ENCODE peak calls at places on chromosome 17, in nine cellular contexts. J is dermis microvascular lymphatic vessel endothelial cell; F is astrocyte; L is mesothelial cell of epicardium; R is stimulated activated CD4-positive, alpha-beta T cell treated with anti-CD3 and anti-CD28 coated beads, Interleukin-2, amount 100 ng/mL, for 48 hours; Y is activated CD4-positive, alpha-beta T cell treated with anti-CD3 and anti-CD28 coated beads, Interleukin-2, amount 50 U/mL, for 1 hour; V is psoas muscle; S is GM18507; K is amygdala. I is an unnamed sample.

GRCh38 chr17:30219833-30220232 is 15.7 kb downstream of the SLC6A4 start:
- DNase-seq in K (no peak), R (no peak), Y (no peak), J (peak), V (no peak), F (no peak), S (no peak), L (no peak), I (no peak)

GRCh38 chr17:16085066-16085699 is 85.6 kb downstream of the TTC19 start:
- DNase-seq in K (no peak), L (no peak), F (peak), R (no peak), J (peak), Y (no peak), S (no peak), V (no peak), I (no peak)

GRCh38 chr17:81164464-81165245 is 652 bp upstream of the PVALEF start:
- DNase-seq in K (peak), Y (no peak), R (no peak), L (no peak), J (no peak), V (no peak), F (no peak), S (no peak), I (no peak)

GRCh38 chr17:37220609-37220953 is 155.2 kb upstream of the C17orf78 start:
- DNase-seq in J (no peak), Y (peak), F (no peak), S (no peak), V (no peak), K (peak), R (no peak), L (no peak), I (no peak)

GRCh38 chr17:13646411-13646810 is 44.7 kb upstream of the HS3ST3A1 start:
- DNase-seq in V (no peak), S (no peak), L (no peak), J (no peak), R (no peak), F (peak), Y (no peak), K (no peak), I (no peak)

GRCh38 chr17:70022175-70022574 is 52.9 kb upstream of the KCNJ16 start:
- DNase-seq in Y (no peak), F (peak), S (no peak), R (no peak), J (no peak), K (peak), V (no peak), L (no peak), I (no peak)

GRCh38 chr17:77649717-77650211 is 308.7 kb upstream of the TNRC6C start:
- DNase-seq in R (no peak), Y (no peak), S (no peak), K (no peak), L (no peak), F (peak), J (peak), V (no peak), I (no peak)

GRCh38 chr17:44084131-44084538 is 13.6 kb downstream of the G6PC3 start:
- DNase-seq in J (no peak), L (no peak), K (no peak), F (no peak), V (no peak), R (peak), S (no peak), Y (peak), I (no peak)

GRCh38 chr17:64118452-64118979 is 11.4 kb downstream of the ERN1 start:
- DNase-seq in J (no peak), Y (no peak), V (peak), R (no peak), L (no peak), F (no peak), S (no peak), K (peak), I (peak)

GRCh38 chr17:16986391-16986790 is 14.5 kb upstream of the TNFRSF13B start:
- DNase-seq in R (no peak), V (no peak), L (no peak), J (no peak), S (no peak), F (peak), K (no peak), Y (no peak), I (no peak)

GRCh38 chr17:79563237-79564013 is 47.4 kb downstream of the RBFOX3 start:
- DNase-seq in F (peak), K (no peak), R (no peak), Y (no peak), J (no peak), L (no peak), V (peak), S (no peak), I (no peak)

GRCh38 chr17:41767324-41768042 is 19.0 kb downstream of the JUP start:
- DNase-seq in K (no peak), R (no peak), S (no peak), F (no peak), Y (no peak), V (no peak), J (no peak), L (no peak), I (no peak)

GRCh38 chr17:30495586-30495985 is 18.4 kb downstream of the GOSR1 start:
- DNase-seq in F (no peak), V (no peak), R (no peak), J (no peak), Y (no peak), K (no peak), L (no peak), S (no peak), I (no peak)